ENCODE peak calls at places on chromosomes 16 and 17, in four cellular contexts. One of them, this sample, is unnamed. For H3K9me1, the result is how much of the 10 kb centered on the place peaks cover.

GRCh38 chr17:63833026-63833740 is 5.7 kb upstream of the FTSJ3 start:
- DNase-seq in K562: no peak
- DNase-seq in endothelial cell of umbilical vein: no peak
- DNase-seq in IMR-90: no peak
- DNase-seq in this sample: no peak

GRCh38 chr17:37107406-37108083 is 158.8 kb downstream of the AATF start:
- DNase-seq in K562: no peak
- DNase-seq in endothelial cell of umbilical vein: no peak
- DNase-seq in IMR-90: peak
- DNase-seq in this sample: no peak

GRCh38 chr16:85048921-85049562 is 21.4 kb downstream of the KIAA0513 start:
- DNase-seq in K562: no peak
- DNase-seq in endothelial cell of umbilical vein: no peak
- DNase-seq in IMR-90: no peak
- DNase-seq in this sample: no peak

GRCh38 chr17:68198931-68199836 is 48.7 kb upstream of the AMZ2 start:
- DNase-seq in K562: no peak
- DNase-seq in endothelial cell of umbilical vein: no peak
- DNase-seq in IMR-90: no peak
- DNase-seq in this sample: no peak

GRCh38 chr17:50181601-50182345 is 16.0 kb downstream of the SGCA start:
- DNase-seq in K562: no peak
- DNase-seq in endothelial cell of umbilical vein: no peak
- DNase-seq in IMR-90: peak
- DNase-seq in this sample: no peak

GRCh38 chr16:50295541-50296132 is 29.3 kb downstream of the ADCY7 start:
- DNase-seq in K562: no peak
- DNase-seq in endothelial cell of umbilical vein: no peak
- DNase-seq in IMR-90: no peak
- DNase-seq in this sample: no peak

GRCh38 chr17:43931062-43931571 is 11.2 kb downstream of the PPY start:
- DNase-seq in K562: no peak
- DNase-seq in endothelial cell of umbilical vein: no peak
- DNase-seq in IMR-90: no peak
- DNase-seq in this sample: no peak

GRCh38 chr17:64994781-64995538 is 61.6 kb downstream of the GNA13 start:
- DNase-seq in K562: no peak
- DNase-seq in endothelial cell of umbilical vein: no peak
- DNase-seq in IMR-90: no peak
- DNase-seq in this sample: no peak

GRCh38 chr17:68288375-68288774 is 2.6 kb downstream of the SLC16A6 start:
- DNase-seq in K562: peak
- DNase-seq in endothelial cell of umbilical vein: no peak
- DNase-seq in IMR-90: no peak
- DNase-seq in this sample: no peak

GRCh38 chr16:76768948-76769347 is 422.0 kb upstream of the MON1B start:
- DNase-seq in K562: no peak
- DNase-seq in endothelial cell of umbilical vein: no peak
- DNase-seq in IMR-90: no peak
- DNase-seq in this sample: no peak

GRCh38 chr17:7737601-7738000 is 20.1 kb downstream of the DNAH2 start:
- DNase-seq in K562: no peak
- DNase-seq in endothelial cell of umbilical vein: no peak
- DNase-seq in IMR-90: no peak
- DNase-seq in this sample: no peak

GRCh38 chr16:55765161-55765560 is 67.7 kb downstream of the CES1 start:
- DNase-seq in K562: no peak
- DNase-seq in endothelial cell of umbilical vein: no peak
- DNase-seq in IMR-90: no peak
- DNase-seq in this sample: no peak

GRCh38 chr16:88595101-88595500 is 24.9 kb downstream of the ZC3H18 start:
- DNase-seq in K562: no peak
- DNase-seq in endothelial cell of umbilical vein: no peak
- DNase-seq in IMR-90: no peak
- DNase-seq in this sample: no peak

GRCh38 chr17:7235693-7236665 is 1.7 kb upstream of the DVL2 start:
- DNase-seq in K562: peak
- DNase-seq in endothelial cell of umbilical vein: no peak
- DNase-seq in IMR-90: peak
- DNase-seq in this sample: no peak

DNA sequence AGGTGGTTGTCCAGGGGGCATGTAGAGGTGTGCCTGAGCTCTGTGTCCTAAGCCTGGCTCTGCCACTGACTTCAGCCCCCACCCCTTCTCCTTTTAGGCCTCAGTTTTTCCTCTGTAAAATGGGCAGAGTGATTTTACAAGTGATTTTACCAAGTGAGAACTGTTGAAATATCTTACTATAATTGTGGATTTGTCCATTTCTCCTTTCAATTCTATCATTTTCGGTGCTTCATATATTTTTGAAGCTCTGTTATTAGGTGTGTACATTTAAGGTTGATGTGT is 21.7 kb upstream of the HOXB9 start:
- DNase-seq in K562: no peak
- DNase-seq in endothelial cell of umbilical vein: no peak
- DNase-seq in IMR-90: no peak
- DNase-seq in this sample: no peak
- H3K4me3 ChIP-seq in K562: peak
- H3K4me3 ChIP-seq in endothelial cell of umbilical vein: no peak
- H3K4me3 ChIP-seq in IMR-90: no peak
- H3K4me3 ChIP-seq in this sample: no peak

GRCh38 chr17:19747829-19748806 is at the start of gene ALDH3A1:
- DNase-seq in K562: no peak
- DNase-seq in endothelial cell of umbilical vein: no peak
- DNase-seq in IMR-90: no peak
- DNase-seq in this sample: no peak

GRCh38 chr17:19750835-19751234 is 2.7 kb upstream of the ALDH3A1 start:
- DNase-seq in K562: no peak
- DNase-seq in endothelial cell of umbilical vein: no peak
- DNase-seq in IMR-90: no peak
- DNase-seq in this sample: no peak

GRCh38 chr17:19750020-19750572 is 2.0 kb upstream of the ALDH3A1 start:
- DNase-seq in K562: no peak
- DNase-seq in endothelial cell of umbilical vein: no peak
- DNase-seq in IMR-90: no peak
- DNase-seq in this sample: no peak

GRCh38 chr17:19747159-19747719 is 859 bp downstream of the ALDH3A1 start:
- DNase-seq in K562: no peak
- DNase-seq in endothelial cell of umbilical vein: no peak
- DNase-seq in IMR-90: no peak
- DNase-seq in this sample: no peak

GRCh38 chr17:19748807-19749193 is 702 bp upstream of the ALDH3A1 start:
- DNase-seq in K562: no peak
- DNase-seq in endothelial cell of umbilical vein: no peak
- DNase-seq in IMR-90: no peak
- DNase-seq in this sample: no peak
- H3K9me1 ChIP-seq in K562: under half
- H3K9me1 ChIP-seq in endothelial cell of umbilical vein: under half
- H3K9me1 ChIP-seq in IMR-90: under half
- H3K9me1 ChIP-seq in this sample: under half

GRCh38 chr17:42679492-42680330 is 1.9 kb downstream of the CCR10 start:
- DNase-seq in K562: peak
- DNase-seq in endothelial cell of umbilical vein: peak
- DNase-seq in IMR-90: peak
- DNase-seq in this sample: no peak
- H3K4me3 ChIP-seq in K562: peak
- H3K4me3 ChIP-seq in endothelial cell of umbilical vein: peak
- H3K4me3 ChIP-seq in IMR-90: peak
- H3K4me3 ChIP-seq in this sample: peak

GRCh38 chr16:68848786-68849185 is 5.5 kb downstream of the TANGO6 start:
- DNase-seq in K562: no peak
- DNase-seq in endothelial cell of umbilical vein: no peak
- DNase-seq in IMR-90: no peak
- DNase-seq in this sample: no peak

GRCh38 chr16:68839831-68840230 is 3.5 kb upstream of the TANGO6 start:
- DNase-seq in K562: no peak
- DNase-seq in endothelial cell of umbilical vein: no peak
- DNase-seq in IMR-90: no peak
- DNase-seq in this sample: no peak

GRCh38 chr16:68844211-68844564 is 857 bp downstream of the TANGO6 start:
- DNase-seq in K562: no peak
- DNase-seq in endothelial cell of umbilical vein: no peak
- DNase-seq in IMR-90: no peak
- DNase-seq in this sample: no peak

GRCh38 chr16:68843482-68844210 is at the start of gene TANGO6:
- DNase-seq in K562: peak
- DNase-seq in endothelial cell of umbilical vein: peak
- DNase-seq in IMR-90: peak
- DNase-seq in this sample: no peak
- H3K9me1 ChIP-seq in K562: under half
- H3K9me1 ChIP-seq in endothelial cell of umbilical vein: under half
- H3K9me1 ChIP-seq in IMR-90: under half
- H3K9me1 ChIP-seq in this sample: under half

DNA sequence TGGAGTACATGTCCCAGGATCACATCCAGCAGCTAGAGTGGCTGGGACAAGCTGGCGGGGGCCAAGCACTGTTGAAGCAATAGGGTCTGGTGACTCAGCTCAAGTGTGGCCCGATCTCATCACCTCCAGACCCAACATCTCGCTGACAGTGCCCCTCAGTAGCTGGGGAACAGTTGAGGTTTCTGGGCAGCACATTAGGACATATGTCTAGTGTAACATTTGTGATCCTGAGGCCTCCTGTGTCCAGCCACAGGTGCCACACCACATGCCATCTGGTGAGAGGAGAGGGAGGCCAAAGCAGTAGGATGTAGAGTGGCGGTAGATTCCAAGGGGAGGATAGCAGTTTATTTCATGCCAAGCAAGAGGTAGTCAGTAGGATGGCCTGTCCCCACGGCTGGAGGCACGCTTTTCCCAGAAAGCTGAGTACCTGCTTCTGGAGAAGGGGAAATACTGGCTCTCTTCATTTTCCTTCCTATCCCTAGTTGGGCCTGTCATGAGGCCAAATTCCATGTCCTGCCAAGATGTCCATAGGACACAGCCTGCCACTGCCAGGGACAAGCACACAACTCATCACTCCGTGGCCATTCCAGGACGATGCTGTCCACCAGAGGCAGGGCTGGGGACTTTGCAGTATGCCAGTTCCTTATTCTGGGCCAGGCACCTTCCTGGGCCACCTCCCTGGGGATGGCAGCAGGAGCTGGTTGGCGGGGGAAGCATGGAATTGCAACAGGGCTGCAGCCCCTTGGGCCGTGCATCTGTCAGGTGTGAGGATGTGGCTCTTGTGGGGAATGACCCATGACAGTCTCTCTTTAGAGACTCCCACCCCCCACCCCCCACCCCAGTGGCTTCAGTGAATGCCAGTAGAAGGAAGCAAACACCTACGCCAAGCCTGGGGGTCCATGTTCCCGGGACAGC is 24.0 kb downstream of the GGA3 start:
- DNase-seq in K562: no peak
- DNase-seq in endothelial cell of umbilical vein: no peak
- DNase-seq in IMR-90: no peak
- DNase-seq in this sample: no peak
- H3K4me3 ChIP-seq in K562: no peak
- H3K4me3 ChIP-seq in endothelial cell of umbilical vein: no peak
- H3K4me3 ChIP-seq in IMR-90: no peak
- H3K4me3 ChIP-seq in this sample: no peak

GRCh38 chr17:40479754-40480480 is 21.5 kb downstream of the TNS4 start:
- DNase-seq in K562: no peak
- DNase-seq in endothelial cell of umbilical vein: no peak
- DNase-seq in IMR-90: no peak
- DNase-seq in this sample: no peak

GRCh38 chr17:40478486-40478885 is 22.9 kb downstream of the TNS4 start:
- DNase-seq in K562: no peak
- DNase-seq in endothelial cell of umbilical vein: no peak
- DNase-seq in IMR-90: no peak
- DNase-seq in this sample: no peak

GRCh38 chr17:40480501-40481003 is 20.9 kb downstream of the TNS4 start:
- DNase-seq in K562: no peak
- DNase-seq in endothelial cell of umbilical vein: no peak
- DNase-seq in IMR-90: no peak
- DNase-seq in this sample: peak

GRCh38 chr17:40475234-40476210 is 25.9 kb downstream of the TNS4 start:
- DNase-seq in K562: no peak
- DNase-seq in endothelial cell of umbilical vein: no peak
- DNase-seq in IMR-90: no peak
- DNase-seq in this sample: peak

DNA sequence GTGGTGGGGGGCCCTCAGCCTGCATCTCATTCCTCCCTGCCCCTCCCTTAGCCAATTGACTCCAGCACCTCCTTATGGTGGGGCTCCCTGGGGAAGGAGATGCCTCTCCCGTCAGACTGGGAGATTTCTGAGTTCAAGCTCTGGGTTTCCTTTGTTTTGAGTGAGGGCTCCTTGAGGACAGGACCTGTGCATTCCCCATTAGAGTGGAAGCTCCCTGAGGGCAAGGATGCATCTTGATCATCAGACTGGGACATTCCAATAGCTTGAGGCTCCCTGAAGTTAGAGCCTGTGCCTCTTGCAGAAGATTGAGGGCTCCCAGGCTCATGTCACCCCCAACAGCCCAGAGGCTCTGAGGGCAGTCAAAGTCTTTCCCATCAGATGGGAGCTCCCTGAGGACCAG is 23.6 kb downstream of the TNS4 start:
- DNase-seq in K562: no peak
- DNase-seq in endothelial cell of umbilical vein: no peak
- DNase-seq in IMR-90: no peak
- DNase-seq in this sample: peak
- H3K9me1 ChIP-seq in K562: under half
- H3K9me1 ChIP-seq in endothelial cell of umbilical vein: under half
- H3K9me1 ChIP-seq in IMR-90: under half
- H3K9me1 ChIP-seq in this sample: under half

DNA sequence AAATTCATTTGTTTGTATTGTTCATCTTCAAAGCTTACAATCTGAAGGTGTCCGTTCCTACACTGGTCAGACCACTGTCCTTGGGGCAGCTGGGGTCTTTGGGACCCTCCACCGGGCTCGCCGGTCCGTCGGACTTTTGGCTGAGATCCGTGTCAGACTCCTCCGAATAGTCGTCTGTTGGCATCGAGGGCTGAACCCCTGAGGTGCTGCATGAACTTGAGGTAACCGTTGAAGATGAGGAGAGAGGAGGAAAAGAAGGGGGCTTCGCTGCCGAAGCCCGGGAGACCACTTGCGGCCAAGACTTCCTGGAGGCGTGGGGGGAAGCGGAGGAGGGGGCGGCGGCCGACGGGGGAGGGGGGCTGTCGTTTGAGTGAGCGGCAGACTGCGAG is 260.8 kb downstream of the ZFHX3 start:
- DNase-seq in K562: no peak
- DNase-seq in endothelial cell of umbilical vein: no peak
- DNase-seq in IMR-90: no peak
- DNase-seq in this sample: no peak
- H3K4me3 ChIP-seq in K562: no peak
- H3K4me3 ChIP-seq in endothelial cell of umbilical vein: peak
- H3K4me3 ChIP-seq in IMR-90: peak
- H3K4me3 ChIP-seq in this sample: peak

DNA sequence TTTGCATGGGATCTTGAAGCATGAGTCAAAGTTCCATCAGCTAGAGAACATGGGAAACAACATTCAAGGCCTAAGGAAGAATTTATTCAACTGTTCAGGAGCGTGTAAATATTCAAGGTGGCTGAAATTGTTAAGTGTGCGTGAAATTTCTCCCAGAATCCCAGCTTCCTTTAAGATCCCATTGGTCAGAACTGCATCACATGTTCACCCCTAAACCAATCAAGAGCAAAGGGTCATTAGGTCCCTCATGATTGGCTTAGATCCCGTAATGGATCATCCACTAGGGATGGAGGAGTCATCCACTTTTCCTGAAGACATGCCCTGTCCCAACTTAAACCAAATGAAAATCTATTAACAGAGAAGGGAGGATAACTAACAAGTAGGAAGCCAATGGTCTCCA is 201.6 kb downstream of the TMEM114 start:
- DNase-seq in K562: peak
- DNase-seq in endothelial cell of umbilical vein: no peak
- DNase-seq in IMR-90: no peak
- DNase-seq in this sample: no peak
- H3K9me1 ChIP-seq in K562: under half
- H3K9me1 ChIP-seq in endothelial cell of umbilical vein: under half
- H3K9me1 ChIP-seq in IMR-90: under half
- H3K9me1 ChIP-seq in this sample: under half